ENCODE peak calls at places on chromosomes 6 and 20, in ten cellular contexts. F is heart left ventricle; M is ovary; W is tibial artery; G is CD8-positive, alpha-beta T cell; J is ascending aorta; X is IMR-90; R is heart right ventricle; Z is uterus; S is esophagus squamous epithelium. Y is an unnamed sample.
A peak's percentile ranks its signal among the peaks of the same experiment; 100 is the strongest.

GRCh38 chr6:106162926-106163325 is 76.8 kb downstream of the PRDM1 start:
- DNase-seq in M (no peak), X (no peak), S (no peak), W (no peak), G (no peak), Z (no peak), J (no peak), R (no peak), F (no peak), Y (no peak)

GRCh38 chr6:39047434-39048327 is 900 bp upstream of the GLP1R start:
- DNase-seq in W (peak; percentile 32), F (no peak), Z (no peak), M (no peak), S (no peak), G (no peak), R (no peak), X (no peak), J (no peak), Y (no peak)

GRCh38 chr6:169938262-169938701 is 186.9 kb downstream of the ERMARD start:
- DNase-seq in G (no peak), J (no peak), R (no peak), S (no peak), Z (no peak), W (no peak), X (no peak), F (no peak), M (no peak), Y (no peak)

GRCh38 chr20:46964299-46965123 is 69.9 kb downstream of the EYA2 start:
- DNase-seq in M (no peak), S (no peak), F (no peak), Z (no peak), R (no peak), J (no peak), G (no peak), X (no peak), W (no peak), Y (peak; percentile 54)

GRCh38 chr20:34334654-34335407 is 28.2 kb upstream of the ITCH start:
- DNase-seq in R (no peak), F (no peak), G (no peak), J (no peak), W (no peak), S (no peak), X (no peak), M (peak; percentile 18), Z (no peak), Y (no peak)

GRCh38 chr6:64683682-64684081 is 1023.3 kb downstream of the EYS start:
- DNase-seq in G (no peak), Z (no peak), X (peak; percentile 28), J (no peak), S (no peak), W (no peak), M (no peak), F (peak; percentile 59), R (peak; percentile 7), Y (no peak)

GRCh38 chr6:83430606-83431544 is at the start of gene ME1:
- DNase-seq in F (peak; percentile 90), M (peak; percentile 86), G (peak; percentile 9), Z (peak; percentile 55), J (peak; percentile 88), W (peak; percentile 88), R (peak; percentile 68), X (peak; percentile 86), S (no peak), Y (no peak)

GRCh38 chr20:35011589-35012226 is 56.0 kb downstream of the MYH7B start:
- DNase-seq in S (no peak), R (no peak), Z (peak; percentile 8), X (no peak), G (no peak), W (no peak), J (no peak), M (no peak), F (no peak), Y (no peak)

GRCh38 chr6:36487698-36488097 is 44.9 kb downstream of the KCTD20 start:
- DNase-seq in X (peak; percentile 14), W (no peak), S (no peak), R (no peak), J (no peak), G (no peak), F (no peak), M (no peak), Z (no peak), Y (no peak)

GRCh38 chr20:24490598-24490997 is 21.2 kb downstream of the SYNDIG1 start:
- DNase-seq in X (no peak), Z (no peak), M (no peak), R (no peak), J (no peak), F (no peak), G (no peak), S (no peak), W (no peak), Y (no peak)

GRCh38 chr20:20411382-20411781 is 43.5 kb downstream of the INSM1 start:
- DNase-seq in S (no peak), M (no peak), W (no peak), J (no peak), G (no peak), Z (no peak), X (no peak), F (no peak), R (no peak), Y (no peak)

GRCh38 chr6:36626636-36627035 is 32.5 kb downstream of the SRSF3 start:
- DNase-seq in J (peak; percentile 52), S (no peak), W (no peak), Z (no peak), R (no peak), G (no peak), F (no peak), X (no peak), M (peak; percentile 19), Y (no peak)

GRCh38 chr6:148217921-148218320 is 124.7 kb upstream of the SASH1 start:
- DNase-seq in R (no peak), S (no peak), M (no peak), X (no peak), Z (no peak), F (no peak), W (no peak), J (no peak), G (no peak), Y (no peak)

GRCh38 chr6:44201638-44202303 is 15.0 kb upstream of the MYMX start:
- DNase-seq in W (no peak), G (no peak), R (no peak), M (no peak), X (no peak), S (no peak), J (no peak), F (no peak), Z (no peak), Y (no peak)

GRCh38 chr6:94130458-94130857 is 711.1 kb upstream of the EPHA7 start:
- DNase-seq in J (no peak), S (no peak), G (no peak), Z (no peak), X (no peak), R (no peak), F (no peak), M (no peak), W (no peak), Y (no peak)

GRCh38 chr20:57555457-57556184 is 5.3 kb upstream of the PCK1 start:
- DNase-seq in Z (no peak), M (no peak), R (no peak), G (no peak), S (no peak), J (no peak), F (no peak), W (no peak), X (no peak), Y (no peak)

GRCh38 chr6:143843689-143844405 is 709 bp downstream of the LTV1 start:
- DNase-seq in G (no peak), R (no peak), W (no peak), F (no peak), Z (no peak), J (no peak), S (no peak), M (no peak), X (peak; percentile 11), Y (no peak)

GRCh38 chr20:32638848-32639247 is 34.9 kb downstream of the C20orf203 start:
- DNase-seq in R (peak; percentile 25), X (no peak), Z (no peak), M (peak; percentile 53), J (no peak), F (no peak), G (no peak), S (no peak), W (no peak), Y (no peak)
- H3K27me3 ChIP-seq in R (no peaks in the 10 kb centered on the region), X (peaks cover 58% of the 10 kb centered on the region), Z (no peaks in the 10 kb centered on the region), M (no peaks in the 10 kb centered on the region), J (no peaks in the 10 kb centered on the region), F (no peaks in the 10 kb centered on the region), G (no peaks in the 10 kb centered on the region), S (no peaks in the 10 kb centered on the region), W (no peaks in the 10 kb centered on the region), Y (no peaks in the 10 kb centered on the region)

DNA sequence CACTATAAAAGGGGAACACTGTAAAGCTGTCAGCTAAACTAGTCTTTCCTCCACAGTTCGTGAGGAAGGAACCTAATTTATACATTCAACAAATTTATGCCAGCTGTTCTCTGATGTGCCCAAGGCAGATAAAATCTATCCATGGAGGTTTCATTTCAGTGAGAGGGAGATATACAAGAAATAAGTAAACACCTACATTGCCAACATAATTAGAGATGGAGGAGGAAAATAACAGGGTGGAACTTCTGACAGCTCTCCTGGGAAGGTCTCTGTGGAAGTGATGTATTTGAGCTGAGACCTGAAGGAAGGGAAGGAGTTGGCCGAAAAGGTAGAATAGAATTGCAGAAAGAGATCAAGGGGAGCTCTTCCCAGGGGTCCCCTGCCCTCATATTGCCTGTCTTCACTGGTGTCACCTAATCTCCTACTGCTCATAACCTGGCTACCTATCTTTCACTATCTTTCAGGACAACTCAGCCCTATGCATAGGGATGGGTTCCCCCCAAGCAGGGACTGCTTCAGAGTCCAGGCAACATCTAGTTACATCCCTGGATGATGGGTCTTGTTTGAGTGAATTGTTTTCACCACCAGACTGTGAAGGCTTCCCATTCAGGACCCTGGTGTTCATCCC is 1.0 kb upstream of the HECA start:
- DNase-seq in M (no peak), F (no peak), R (no peak), W (no peak), J (no peak), S (no peak), Z (no peak), X (no peak), G (no peak), Y (no peak)
- H3K4me3 ChIP-seq in M (no peak overlapping the region), F (no peak overlapping the region), R (no peak overlapping the region), W (peak overlapping the region; percentile 15), J (no peak overlapping the region), S (peak overlapping the region; percentile 42), Z (no peak overlapping the region), X (no peak overlapping the region), G (no peak overlapping the region), Y (no peak overlapping the region)

DNA sequence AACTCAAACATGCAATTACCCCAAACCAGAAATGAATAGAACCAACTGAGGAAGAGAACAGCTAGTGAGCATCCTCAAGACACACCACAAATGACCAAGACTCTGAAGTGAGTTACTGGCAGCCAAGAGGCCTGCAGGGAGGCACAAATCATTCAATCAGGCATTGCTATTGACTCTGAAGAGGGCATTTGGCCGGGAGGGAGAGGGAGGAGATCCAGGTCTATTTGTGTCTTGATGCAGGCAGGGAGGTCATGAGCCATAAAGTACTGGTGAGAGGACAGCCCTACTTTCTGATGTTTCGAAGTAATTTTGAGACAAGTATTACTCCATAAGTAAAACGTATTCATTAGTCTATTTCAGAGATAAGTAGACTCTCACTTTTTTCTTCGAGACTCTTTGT is 257.7 kb downstream of the BCKDHB start:
- DNase-seq in Z (no peak), F (no peak), M (no peak), X (no peak), W (no peak), J (no peak), G (no peak), R (no peak), S (no peak), Y (no peak)
- H3K9me3 ChIP-seq in Z (no peaks in the 10 kb centered on the region), F (no peaks in the 10 kb centered on the region), M (no peaks in the 10 kb centered on the region), X (no peaks in the 10 kb centered on the region), W (no peaks in the 10 kb centered on the region), J (no peaks in the 10 kb centered on the region), G (no peaks in the 10 kb centered on the region), R (no peaks in the 10 kb centered on the region), S (no peaks in the 10 kb centered on the region), Y (no peaks in the 10 kb centered on the region)

GRCh38 chr20:59640267-59640666 is 35.9 kb downstream of the PHACTR3 start:
- DNase-seq in F (no peak), S (no peak), J (no peak), R (no peak), Z (no peak), W (no peak), G (no peak), M (no peak), X (no peak), Y (no peak)
- H3K27me3 ChIP-seq in F (no peaks in the 10 kb centered on the region), S (no peaks in the 10 kb centered on the region), J (no peaks in the 10 kb centered on the region), R (no peaks in the 10 kb centered on the region), Z (no peaks in the 10 kb centered on the region), W (peaks cover 10% of the 10 kb centered on the region), G (no peaks in the 10 kb centered on the region), M (no peaks in the 10 kb centered on the region), X (no peaks in the 10 kb centered on the region), Y (peaks cover 4% of the 10 kb centered on the region)

Y was measured in breast epithelium.